ENCODE peak calls at places on chromosomes 12 and 14, in four cellular contexts. K is H1, A is HepG2, O is GM12878. G is an unnamed sample.

GRCh38 chr14:38250316-38250715 is 5.6 kb downstream of the CLEC14A start:
- DNase-seq in K (no peak), A (no peak), O (no peak), G (no peak)

GRCh38 chr12:124302241-124302806 is 7.4 kb downstream of the RFLNA start:
- DNase-seq in O (no peak), K (no peak), A (no peak), G (no peak)

GRCh38 chr14:69693145-69693544 is 73.8 kb upstream of the SRSF5 start:
- DNase-seq in K (no peak), A (no peak), O (no peak), G (no peak)

GRCh38 chr12:92574046-92574783 is 128.6 kb upstream of the PLEKHG7 start:
- DNase-seq in O (no peak), A (peak), K (peak), G (peak)

GRCh38 chr12:58639323-58639934 is 280.9 kb downstream of the LRIG3 start:
- DNase-seq in K (no peak), O (no peak), A (no peak), G (no peak)

GRCh38 chr12:60209933-60210332 is 614.1 kb downstream of the SLC16A7 start:
- DNase-seq in O (no peak), A (no peak), K (no peak), G (no peak)

GRCh38 chr12:122031342-122032216 is 9.9 kb downstream of the BCL7A start:
- DNase-seq in A (no peak), O (no peak), K (peak), G (no peak)

GRCh38 chr12:96237465-96238077 is 43.4 kb downstream of the ELK3 start:
- DNase-seq in K (no peak), O (no peak), A (no peak), G (no peak)

GRCh38 chr12:96698521-96698920 is 208.5 kb upstream of the NEDD1 start:
- DNase-seq in O (no peak), K (no peak), A (peak), G (no peak)

GRCh38 chr12:113161415-113162016 is 12.0 kb downstream of the CFAP73 start:
- DNase-seq in O (no peak), A (no peak), K (peak), G (peak)

GRCh38 chr12:47636908-47637780 is 68.7 kb downstream of the RPAP3 start:
- DNase-seq in O (no peak), K (peak), A (peak), G (peak)

GRCh38 chr12:104873374-104873773 is 84.7 kb downstream of the SLC41A2 start:
- DNase-seq in O (no peak), K (no peak), A (no peak), G (no peak)

GRCh38 chr14:59305231-59305630 is 116.8 kb downstream of the DAAM1 start:
- DNase-seq in O (no peak), K (no peak), A (no peak), G (no peak)

GRCh38 chr14:63045612-63046320 is 508 bp upstream of the KCNH5 start:
- DNase-seq in O (no peak), A (peak), K (peak), G (peak)

GRCh38 chr12:54197037-54197909 is 8.5 kb upstream of the SMUG1 start:
- DNase-seq in O (no peak), K (no peak), A (no peak), G (no peak)

GRCh38 chr12:46459111-46459510 is 86.5 kb upstream of the SLC38A2 start:
- DNase-seq in A (no peak), O (no peak), K (no peak), G (peak)

GRCh38 chr12:66623455-66623854 is 55.4 kb downstream of the GRIP1 start:
- DNase-seq in K (no peak), A (no peak), O (no peak), G (no peak)

GRCh38 chr12:52271157-52271556 is 3.3 kb upstream of the KRT86 start:
- DNase-seq in O (no peak), A (no peak), K (no peak), G (no peak)

GRCh38 chr12:5243014-5243413 is 188.9 kb upstream of the NTF3 start:
- DNase-seq in A (no peak), O (no peak), K (no peak), G (no peak)

GRCh38 chr12:92928431-92928961 is 599 bp downstream of the EEA1 start:
- DNase-seq in O (no peak), A (no peak), K (peak), G (no peak)

GRCh38 chr12:76024942-76025600 is 6.5 kb downstream of the PHLDA1 start:
- DNase-seq in A (no peak), O (no peak), K (no peak), G (no peak)

GRCh38 chr14:76808990-76809389 is 3.7 kb downstream of the ANGEL1 start:
- DNase-seq in O (no peak), A (no peak), K (no peak), G (no peak)

GRCh38 chr14:79375336-79375735 is 836.0 kb downstream of the DIO2 start:
- DNase-seq in O (no peak), K (no peak), A (no peak), G (no peak)

GRCh38 chr14:21203470-21204166 is 47.8 kb upstream of the OR5AU1 start:
- DNase-seq in O (no peak), A (peak), K (no peak), G (no peak)

GRCh38 chr14:79638647-79639266 is 572.5 kb downstream of the DIO2 start:
- DNase-seq in K (no peak), O (no peak), A (no peak), G (no peak)

GRCh38 chr14:23481362-23481970 is 12.0 kb downstream of the NGDN start:
- DNase-seq in O (no peak), K (peak), A (no peak), G (no peak)

GRCh38 chr12:53955036-53955775 is 503 bp downstream of the HOXC12 start:
- DNase-seq in K (no peak), O (no peak), A (no peak), G (no peak)

GRCh38 chr12:14629832-14630688 is 62.4 kb upstream of the PLBD1 start:
- DNase-seq in O (no peak), A (peak), K (peak), G (peak)

GRCh38 chr12:9387450-9387849 is 179.3 kb upstream of the PZP start:
- DNase-seq in K (no peak), A (no peak), O (no peak), G (no peak)

GRCh38 chr12:109920266-109920780 is 20.2 kb downstream of the TCHP start:
- DNase-seq in K (no peak), O (no peak), A (no peak), G (no peak)

GRCh38 chr12:57027011-57027804 is 10.9 kb upstream of the TAC3 start:
- DNase-seq in A (no peak), O (no peak), K (no peak), G (no peak)

GRCh38 chr14:71060795-71061455 is 153.7 kb downstream of the PCNX1 start:
- DNase-seq in K (no peak), A (no peak), O (no peak), G (no peak)

GRCh38 chr12:128486951-128487350 is 220.0 kb downstream of the TMEM132C start:
- DNase-seq in K (no peak), O (no peak), A (no peak), G (no peak)

GRCh38 chr12:69442894-69443293 is 27.3 kb upstream of the FRS2 start:
- DNase-seq in A (no peak), K (no peak), O (no peak), G (no peak)

GRCh38 chr12:60487284-60487683 is 891.5 kb downstream of the SLC16A7 start:
- DNase-seq in O (no peak), K (no peak), A (no peak), G (no peak)

GRCh38 chr14:75979071-75979571 is 2.7 kb downstream of the TGFB3 start:
- DNase-seq in A (no peak), O (no peak), K (peak), G (no peak)

GRCh38 chr14:80956105-80956504 is 684 bp downstream of the TSHR start:
- DNase-seq in O (no peak), K (no peak), A (no peak), G (no peak)

GRCh38 chr14:80954771-80955299 is 586 bp upstream of the TSHR start:
- DNase-seq in A (peak), O (no peak), K (peak), G (peak)

GRCh38 chr14:80956922-80957321 is 1.5 kb downstream of the TSHR start:
- DNase-seq in O (no peak), A (no peak), K (no peak), G (no peak)

GRCh38 chr14:80958258-80958657 is 2.8 kb downstream of the TSHR start:
- DNase-seq in K (no peak), A (no peak), O (no peak), G (no peak)

GRCh38 chr14:80955434-80955939 is at the start of gene TSHR:
- DNase-seq in K (peak), O (no peak), A (no peak), G (no peak)
- H3K9ac ChIP-seq in K (peak), O (no peak), A (no peak), G (peak)

GRCh38 chr12:131132118-131132892 is 178.6 kb downstream of the ADGRD1 start:
- DNase-seq in O (no peak), K (peak), A (peak), G (peak)
- TF ChIP-seq YY1 in O (peak), K (no peak), A (peak), G (no peak)

GRCh38 chr14:74495356-74495755 is 1.8 kb downstream of the ISCA2 start:
- DNase-seq in K (no peak), O (no peak), A (no peak), G (no peak)
- TF ChIP-seq SUZ12 in K (no peak), O (no peak), A (no peak), G (no peak)

GRCh38 chr12:68327896-68328295 is 4.3 kb downstream of the MDM1 start:
- DNase-seq in K (no peak), O (no peak), A (no peak), G (no peak)
- H3K9ac ChIP-seq in K (no peak), O (no peak), A (no peak), G (no peak)

DNA sequence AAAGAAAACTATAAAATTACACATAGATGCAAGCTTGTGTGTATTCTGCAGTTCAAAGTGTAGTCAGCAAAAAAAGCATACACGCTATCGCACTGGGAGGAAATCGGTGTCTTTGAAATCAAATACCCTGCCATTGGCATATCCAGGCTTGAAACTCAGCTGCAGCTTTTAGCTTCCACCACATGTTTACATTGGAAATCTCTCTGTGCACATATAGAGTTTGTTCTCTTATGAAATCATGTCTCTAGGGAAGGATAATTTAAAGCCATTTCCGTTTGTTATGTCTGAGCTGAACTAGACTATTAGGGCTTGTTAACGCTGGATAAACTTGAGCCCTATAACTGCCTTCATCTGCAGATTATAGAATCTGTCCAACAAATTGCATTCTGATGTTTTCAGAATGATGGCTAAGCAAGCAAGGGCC is 443.0 kb downstream of the ZFP36L1 start:
- DNase-seq in O (no peak), A (peak), K (no peak), G (no peak)
- TF ChIP-seq YY1 in O (no peak), A (no peak), K (no peak), G (no peak)

GRCh38 chr14:84401631-84402030 is 1128.3 kb upstream of the FLRT2 start:
- DNase-seq in O (no peak), K (no peak), A (no peak), G (no peak)
- TF ChIP-seq SUZ12 in O (no peak), K (no peak), A (no peak), G (no peak)

DNA sequence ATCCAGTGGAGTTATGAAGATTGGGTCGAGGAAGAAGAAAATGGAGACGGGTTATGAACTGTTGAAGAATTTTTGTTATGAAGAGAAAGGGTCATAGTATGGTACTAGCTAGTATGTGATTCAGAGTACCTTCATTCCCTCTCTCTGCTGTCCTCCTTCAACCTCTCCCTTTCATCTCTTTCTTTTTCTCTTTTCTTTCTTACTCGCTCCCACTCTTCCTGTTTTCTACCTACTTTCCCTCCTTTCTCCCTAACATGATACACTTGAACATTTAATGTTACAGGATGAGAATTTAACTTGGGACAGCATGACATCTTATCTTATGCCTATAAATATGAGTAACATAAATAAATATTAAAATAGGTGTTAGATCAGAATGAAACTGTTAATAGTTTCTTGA is 112.9 kb downstream of the CCDC91 start:
- DNase-seq in A (no peak), O (no peak), K (no peak), G (no peak)
- H3K9ac ChIP-seq in A (no peak), O (no peak), K (no peak), G (no peak)